ENCODE peak calls at places on chromosomes 12 and 14, in seven cellular contexts. A is H1, Y is mesenchymal stem cell, E is IMR-90, S is mesendoderm, W is neuronal stem cell, H is trophoblast cell. M is an unnamed sample.
A peak's percentile ranks its signal among the peaks of the same experiment; 100 is the strongest.

GRCh38 chr12:66959276-66959675 is 280.4 kb upstream of the GRIP1 start:
- DNase-seq in A (no peak), Y (no peak), E (no peak), S (no peak), W (no peak), H (no peak), M (no peak)

GRCh38 chr14:89973234-89973823 is 17.6 kb downstream of the TDP1 start:
- DNase-seq in A (peak; percentile 77), Y (peak; percentile 76), E (peak; percentile 69), S (peak; percentile 80), W (peak; percentile 46), H (peak; percentile 53), M (peak; percentile 70)

GRCh38 chr12:54129028-54129903 is 59.5 kb downstream of the SMUG1 start:
- DNase-seq in A (no peak), Y (no peak), E (no peak), S (no peak), W (no peak), H (no peak), M (no peak)

GRCh38 chr14:22977684-22978486 is 4.5 kb downstream of the AJUBA start:
- DNase-seq in A (peak; percentile 77), Y (peak; percentile 66), E (peak; percentile 67), S (peak; percentile 97), W (peak; percentile 93), H (peak; percentile 45), M (peak; percentile 92)

GRCh38 chr14:68661226-68662225 is 131.3 kb downstream of the ZFP36L1 start:
- DNase-seq in A (no peak), Y (no peak), E (no peak), S (no peak), W (no peak), H (no peak), M (no peak)

GRCh38 chr12:98954506-98954905 is 309.4 kb downstream of the APAF1 start:
- DNase-seq in A (no peak), Y (no peak), E (no peak), S (no peak), W (no peak), H (no peak), M (no peak)

GRCh38 chr12:71533703-71534102 is 94.1 kb downstream of the LGR5 start:
- DNase-seq in A (no peak), Y (no peak), E (no peak), S (no peak), W (no peak), H (no peak), M (no peak)

GRCh38 chr14:51862171-51862838 is 1.9 kb downstream of the GNG2 start:
- DNase-seq in A (no peak), Y (peak; percentile 23), E (peak; percentile 19), S (no peak), W (no peak), H (no peak), M (no peak)

GRCh38 chr12:103282124-103282523 is 213.6 kb downstream of the C12orf42 start:
- DNase-seq in A (no peak), Y (no peak), E (no peak), S (no peak), W (no peak), H (no peak), M (no peak)

GRCh38 chr12:25829192-25829591 is 129.3 kb upstream of the RASSF8 start:
- DNase-seq in A (no peak), Y (peak; percentile 94), E (peak; percentile 98), S (no peak), W (no peak), H (peak; percentile 69), M (no peak)

GRCh38 chr12:119630223-119630781 is 36.7 kb downstream of the TMEM233 start:
- DNase-seq in A (no peak), Y (no peak), E (no peak), S (no peak), W (no peak), H (no peak), M (no peak)
- H3K18ac ChIP-seq in A (no peak overlapping the region), Y (no peak overlapping the region), E (no peak overlapping the region), S (no peak overlapping the region), W (no peak overlapping the region), H (no peak overlapping the region), M (no peak overlapping the region)

DNA sequence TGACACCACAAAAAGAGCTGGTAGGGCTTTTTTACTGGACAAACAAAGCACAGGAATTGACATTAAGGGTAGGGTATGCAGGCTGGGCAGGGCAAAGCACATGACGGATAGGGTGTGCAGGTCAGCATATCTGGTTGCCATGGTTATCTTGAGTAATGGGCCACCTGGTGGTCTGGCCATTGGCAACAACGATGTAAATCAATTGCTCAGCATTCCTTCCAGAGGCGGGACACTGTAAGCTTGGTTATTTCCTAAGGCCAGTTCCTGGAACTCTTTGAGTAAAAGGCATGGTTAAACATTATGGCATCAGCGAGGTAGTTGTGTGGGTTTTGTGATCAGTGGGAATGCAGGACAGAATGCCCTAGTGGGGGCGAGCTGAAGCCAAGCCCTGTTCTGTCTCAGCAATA is 396.9 kb upstream of the PDE3A start:
- DNase-seq in A (peak; percentile 54), Y (peak; percentile 69), E (no peak), S (peak; percentile 93), W (peak; percentile 18), H (peak; percentile 86), M (peak; percentile 89)
- H4K8ac ChIP-seq in A (no peak overlapping the region), Y (peak overlapping the region; percentile 52), E (no peak overlapping the region), S (no peak overlapping the region), W (no peak overlapping the region), H (peak overlapping the region; percentile 82), M (no peak overlapping the region)

GRCh38 chr12:58248599-58248998 is 307.2 kb downstream of the ATP23 start:
- DNase-seq in A (no peak), Y (no peak), E (no peak), S (no peak), W (no peak), H (no peak), M (no peak)

GRCh38 chr12:58252914-58253313 is 311.5 kb downstream of the ATP23 start:
- DNase-seq in A (no peak), Y (no peak), E (no peak), S (no peak), W (no peak), H (no peak), M (no peak)

GRCh38 chr12:58242803-58243628 is 301.6 kb downstream of the ATP23 start:
- DNase-seq in A (no peak), Y (no peak), E (peak; percentile 40), S (no peak), W (no peak), H (no peak), M (no peak)

GRCh38 chr12:58249610-58250009 is 308.2 kb downstream of the ATP23 start:
- DNase-seq in A (no peak), Y (no peak), E (no peak), S (peak; percentile 70), W (no peak), H (no peak), M (no peak)

DNA sequence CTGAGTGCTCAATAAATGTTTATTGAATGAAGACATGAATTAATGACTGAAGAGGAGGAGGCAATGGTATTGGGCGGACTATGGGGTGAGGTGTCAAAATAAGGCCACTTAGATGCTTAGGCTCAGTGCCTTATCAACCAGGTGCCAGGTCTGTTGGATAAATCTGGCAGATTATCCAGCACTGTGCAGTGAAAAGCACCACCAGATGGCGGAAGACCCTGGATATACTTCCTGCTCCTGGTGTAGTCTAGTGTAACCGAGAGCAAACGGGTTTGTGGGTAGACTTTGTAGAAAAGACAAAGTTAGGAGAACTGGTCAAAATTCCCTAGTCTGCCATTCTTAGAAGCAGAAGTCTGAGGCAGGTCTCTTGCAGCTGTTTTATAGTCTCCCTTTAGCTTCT is 306.3 kb downstream of the ATP23 start:
- DNase-seq in A (no peak), Y (no peak), E (no peak), S (peak; percentile 57), W (no peak), H (no peak), M (no peak)
- H3K18ac ChIP-seq in A (no peak overlapping the region), Y (no peak overlapping the region), E (no peak overlapping the region), S (no peak overlapping the region), W (no peak overlapping the region), H (no peak overlapping the region), M (no peak overlapping the region)

GRCh38 chr12:6769003-6769389 is 2.8 kb downstream of the PTMS start:
- DNase-seq in A (peak; percentile 80), Y (peak; percentile 41), E (peak; percentile 29), S (peak; percentile 82), W (peak; percentile 84), H (no peak), M (peak; percentile 91)
- H4K8ac ChIP-seq in A (no peak overlapping the region), Y (no peak overlapping the region), E (no peak overlapping the region), S (no peak overlapping the region), W (no peak overlapping the region), H (no peak overlapping the region), M (no peak overlapping the region)

GRCh38 chr12:15208140-15208539 is 13.1 kb downstream of the RERG start:
- DNase-seq in A (no peak), Y (peak; percentile 37), E (no peak), S (peak; percentile 34), W (no peak), H (no peak), M (no peak)

GRCh38 chr12:15208871-15209656 is 12.2 kb downstream of the RERG start:
- DNase-seq in A (no peak), Y (peak; percentile 26), E (no peak), S (no peak), W (no peak), H (no peak), M (no peak)

GRCh38 chr12:15206831-15207394 is 14.3 kb downstream of the RERG start:
- DNase-seq in A (no peak), Y (no peak), E (no peak), S (no peak), W (no peak), H (no peak), M (no peak)

GRCh38 chr12:15205341-15206010 is 15.7 kb downstream of the RERG start:
- DNase-seq in A (no peak), Y (no peak), E (no peak), S (no peak), W (no peak), H (no peak), M (no peak)

DNA sequence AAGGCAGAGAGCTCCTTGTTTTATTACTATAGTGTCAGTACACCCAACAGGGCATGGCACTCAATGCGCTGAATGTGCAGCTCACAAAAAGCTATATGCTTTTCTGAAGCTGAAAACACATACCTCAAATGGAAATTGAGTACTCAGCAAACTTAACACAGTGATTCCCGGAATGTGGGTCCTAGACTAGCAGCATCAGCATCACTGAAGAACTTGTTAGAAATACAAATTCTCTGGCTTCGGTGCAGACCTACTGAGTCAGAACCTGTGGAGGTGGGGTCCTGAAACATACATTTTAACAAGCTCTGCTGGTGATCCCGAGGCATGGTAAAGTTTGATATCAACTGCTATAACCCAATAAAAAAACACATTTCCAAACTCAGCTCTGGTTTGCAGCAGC is 14.9 kb downstream of the RERG start:
- DNase-seq in A (no peak), Y (no peak), E (no peak), S (peak; percentile 21), W (no peak), H (no peak), M (peak; percentile 41)
- H3K18ac ChIP-seq in A (no peak overlapping the region), Y (no peak overlapping the region), E (no peak overlapping the region), S (no peak overlapping the region), W (no peak overlapping the region), H (no peak overlapping the region), M (no peak overlapping the region)

GRCh38 chr14:101518611-101519048 is 42.7 kb upstream of the DIO3 start:
- DNase-seq in A (no peak), Y (no peak), E (no peak), S (no peak), W (no peak), H (no peak), M (no peak)
- H4K8ac ChIP-seq in A (peak overlapping the region; percentile 81), Y (no peak overlapping the region), E (no peak overlapping the region), S (no peak overlapping the region), W (no peak overlapping the region), H (no peak overlapping the region), M (no peak overlapping the region)